ENCODE peak calls at places on chromosome 13, in four cellular contexts. M, H, Z and U are unnamed samples.

GRCh38 chr13:98556968-98557591 is 19.8 kb downstream of the STK24 start:
- DNase-seq in M (no peak), H (no peak), Z (no peak), U (no peak)

GRCh38 chr13:74920361-74920760 is 561.6 kb downstream of the TBC1D4 start:
- DNase-seq in M (peak), H (no peak), Z (no peak), U (no peak)

GRCh38 chr13:110546933-110547332 is 14.6 kb downstream of the RAB20 start:
- DNase-seq in M (peak), H (no peak), Z (no peak), U (peak)

GRCh38 chr13:24747248-24748151 is 16.5 kb upstream of the RNF17 start:
- DNase-seq in M (peak), H (no peak), Z (no peak), U (no peak)

GRCh38 chr13:27783111-27783510 is 9.2 kb upstream of the GSX1 start:
- DNase-seq in M (peak), H (no peak), Z (peak), U (no peak)

GRCh38 chr13:63737418-63737817 is 2321.8 kb upstream of the PCDH20 start:
- DNase-seq in M (no peak), H (no peak), Z (no peak), U (no peak)

GRCh38 chr13:41492432-41493267 is 35.3 kb downstream of the RGCC start:
- DNase-seq in M (no peak), H (peak), Z (no peak), U (no peak)

GRCh38 chr13:90906554-90906953 is 440.9 kb upstream of the MIR17HG start:
- DNase-seq in M (no peak), H (no peak), Z (no peak), U (no peak)

GRCh38 chr13:106177146-106177545 is 358.3 kb downstream of the EFNB2 start:
- DNase-seq in M (no peak), H (no peak), Z (no peak), U (no peak)

GRCh38 chr13:110392510-110393233 is 85.6 kb downstream of the COL4A2 start:
- DNase-seq in M (peak), H (no peak), Z (no peak), U (no peak)